ENCODE peak calls at places on chromosome 12, in five cellular contexts. E, B, S, C and Y are unnamed samples.

GRCh38 chr12:124557518-124558223 is 9.7 kb downstream of the NCOR2 start:
- DNase-seq in E (no peak), B (no peak), S (no peak), C (no peak), Y (no peak)

GRCh38 chr12:52907092-52907810 is 2.4 kb upstream of the KRT8 start:
- DNase-seq in E (no peak), B (peak), S (peak), C (no peak), Y (no peak)

GRCh38 chr12:53052419-53053222 is 2.8 kb downstream of the TNS2 start:
- DNase-seq in E (peak), B (no peak), S (no peak), C (no peak), Y (no peak)

GRCh38 chr12:111753144-111753881 is 13.4 kb upstream of the ALDH2 start:
- DNase-seq in E (peak), B (peak), S (peak), C (no peak), Y (peak)

GRCh38 chr12:130514149-130514551 is 176.5 kb downstream of the PIWIL1 start:
- DNase-seq in E (no peak), B (no peak), S (peak), C (no peak), Y (peak)

GRCh38 chr12:54046809-54047159 is 6.9 kb upstream of the HOXC4 start:
- DNase-seq in E (no peak), B (no peak), S (no peak), C (no peak), Y (no peak)

GRCh38 chr12:131557310-131557709 is 153.6 kb upstream of the SFSWAP start:
- DNase-seq in E (no peak), B (no peak), S (no peak), C (no peak), Y (no peak)

GRCh38 chr12:94152292-94153083 is 4.1 kb downstream of the PLXNC1 start:
- DNase-seq in E (no peak), B (no peak), S (no peak), C (no peak), Y (no peak)

GRCh38 chr12:64411427-64411826 is 7.2 kb downstream of the XPOT start:
- DNase-seq in E (no peak), B (no peak), S (no peak), C (no peak), Y (no peak)

GRCh38 chr12:55842681-55843429 is at the start of gene MMP19:
- DNase-seq in E (peak), B (peak), S (peak), C (no peak), Y (no peak)

GRCh38 chr12:45644521-45644920 is 85.0 kb upstream of the ARID2 start:
- DNase-seq in E (peak), B (no peak), S (no peak), C (no peak), Y (no peak)

GRCh38 chr12:88921890-88922532 is 341.7 kb upstream of the KITLG start:
- DNase-seq in E (no peak), B (peak), S (peak), C (no peak), Y (no peak)

GRCh38 chr12:9244894-9245293 is 36.7 kb upstream of the PZP start:
- DNase-seq in E (no peak), B (no peak), S (no peak), C (no peak), Y (no peak)

GRCh38 chr12:94714378-94714777 is 64.0 kb upstream of the TMCC3 start:
- DNase-seq in E (peak), B (no peak), S (no peak), C (no peak), Y (no peak)

GRCh38 chr12:25056011-25056410 is 107.1 kb upstream of the BCAT1 start:
- DNase-seq in E (no peak), B (no peak), S (no peak), C (no peak), Y (no peak)

GRCh38 chr12:12047682-12048081 is 23.1 kb upstream of the BCL2L14 start:
- DNase-seq in E (no peak), B (no peak), S (no peak), C (no peak), Y (no peak)

GRCh38 chr12:130049666-130050065 is 112.6 kb upstream of the FZD10 start:
- DNase-seq in E (no peak), B (no peak), S (peak), C (no peak), Y (no peak)

GRCh38 chr12:98127336-98127679 is 388.1 kb upstream of the TMPO start:
- DNase-seq in E (no peak), B (no peak), S (peak), C (no peak), Y (no peak)

GRCh38 chr12:124709722-124710656 is 142.6 kb upstream of the NCOR2 start:
- DNase-seq in E (peak), B (peak), S (no peak), C (no peak), Y (no peak)

GRCh38 chr12:53071591-53072551 is 7.3 kb downstream of the SPRYD3 start:
- DNase-seq in E (peak), B (no peak), S (peak), C (no peak), Y (no peak)

GRCh38 chr12:101906226-101906625 is 28.8 kb downstream of the DRAM1 start:
- DNase-seq in E (no peak), B (no peak), S (no peak), C (no peak), Y (no peak)

GRCh38 chr12:66132408-66132807 is 1.9 kb upstream of the LLPH start:
- DNase-seq in E (peak), B (no peak), S (peak), C (no peak), Y (peak)

GRCh38 chr12:47249719-47250506 is 170.2 kb upstream of the AMIGO2 start:
- DNase-seq in E (no peak), B (no peak), S (peak), C (no peak), Y (no peak)

GRCh38 chr12:212799-213526 is 994 bp downstream of the SLC6A12 start:
- DNase-seq in E (peak), B (no peak), S (no peak), C (no peak), Y (no peak)

GRCh38 chr12:28507055-28507454 is 316.8 kb downstream of the CCDC91 start:
- DNase-seq in E (peak), B (no peak), S (no peak), C (no peak), Y (no peak)

GRCh38 chr12:64990991-64991570 is 130.0 kb downstream of the WIF1 start:
- DNase-seq in E (no peak), B (no peak), S (peak), C (peak), Y (no peak)

GRCh38 chr12:12425616-12426015 is 68.7 kb downstream of the BORCS5 start:
- DNase-seq in E (peak), B (no peak), S (no peak), C (no peak), Y (no peak)

GRCh38 chr12:49673446-49674317 is 33.5 kb downstream of the FMNL3 start:
- DNase-seq in E (peak), B (peak), S (peak), C (peak), Y (peak)

GRCh38 chr12:104360988-104361707 is 57.6 kb downstream of the EID3 start:
- DNase-seq in E (peak), B (peak), S (peak), C (no peak), Y (no peak)

GRCh38 chr12:130366159-130366558 is 28.5 kb downstream of the PIWIL1 start:
- DNase-seq in E (no peak), B (no peak), S (no peak), C (no peak), Y (no peak)

GRCh38 chr12:100793182-100793581 is 1.4 kb upstream of the ANO4 start:
- DNase-seq in E (peak), B (no peak), S (peak), C (no peak), Y (no peak)

GRCh38 chr12:45762185-45763110 is 32.9 kb downstream of the ARID2 start:
- DNase-seq in E (peak), B (peak), S (peak), C (no peak), Y (no peak)

GRCh38 chr12:70484464-70484863 is 118.4 kb downstream of the KCNMB4 start:
- DNase-seq in E (no peak), B (no peak), S (no peak), C (no peak), Y (no peak)

GRCh38 chr12:122064034-122064777 is 14.3 kb upstream of the MLXIP start:
- DNase-seq in E (peak), B (peak), S (peak), C (peak), Y (peak)
- H2BK5ac ChIP-seq in E (peak), B (peak), S (peak), C (no peak), Y (peak)

GRCh38 chr12:17691369-17691768 is 398.6 kb downstream of the RERGL start:
- DNase-seq in E (no peak), B (no peak), S (peak), C (no peak), Y (no peak)
- H2BK5ac ChIP-seq in E (no peak), B (no peak), S (no peak), C (no peak), Y (no peak)

GRCh38 chr12:90828621-90829020 is 126.4 kb downstream of the CCER1 start:
- DNase-seq in E (no peak), B (no peak), S (no peak), C (no peak), Y (no peak)
- H2BK5ac ChIP-seq in E (no peak), B (no peak), S (no peak), C (no peak), Y (no peak)

DNA sequence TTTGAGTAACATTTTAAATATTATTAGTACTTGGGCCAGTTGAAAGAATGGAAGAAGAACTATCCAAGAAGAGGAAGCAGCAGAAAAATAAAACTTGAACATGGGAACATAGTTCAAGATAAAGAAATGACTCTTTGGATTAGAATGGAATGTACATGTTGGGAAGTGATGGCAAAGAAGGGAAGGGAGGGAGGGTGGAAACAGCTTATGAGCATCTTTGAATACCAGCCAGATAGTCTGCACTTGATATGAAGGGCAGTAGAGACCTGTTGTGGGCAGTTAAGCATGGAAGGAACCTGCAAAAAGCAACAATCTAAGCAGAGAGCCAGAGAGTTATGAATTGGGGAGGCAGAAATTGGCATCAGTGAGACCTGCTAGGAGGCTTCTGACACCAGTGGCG is 10.0 kb upstream of the IL22 start:
- DNase-seq in E (peak), B (no peak), S (no peak), C (no peak), Y (no peak)
- H2BK5ac ChIP-seq in E (no peak), B (no peak), S (no peak), C (no peak), Y (no peak)

GRCh38 chr12:110560048-110560447 is 23.1 kb downstream of the PPTC7 start:
- DNase-seq in E (no peak), B (peak), S (no peak), C (no peak), Y (no peak)

GRCh38 chr12:110563702-110564470 is 19.2 kb downstream of the PPTC7 start:
- DNase-seq in E (peak), B (no peak), S (no peak), C (no peak), Y (no peak)

GRCh38 chr12:110564471-110564991 is 18.6 kb downstream of the PPTC7 start:
- DNase-seq in E (no peak), B (no peak), S (no peak), C (no peak), Y (no peak)

GRCh38 chr12:110557300-110557699 is 25.8 kb downstream of the PPTC7 start:
- DNase-seq in E (no peak), B (no peak), S (no peak), C (no peak), Y (no peak)

GRCh38 chr12:110561471-110562201 is 21.5 kb downstream of the PPTC7 start:
- DNase-seq in E (no peak), B (peak), S (no peak), C (no peak), Y (no peak)
- H2BK5ac ChIP-seq in E (no peak), B (no peak), S (no peak), C (no peak), Y (no peak)

DNA sequence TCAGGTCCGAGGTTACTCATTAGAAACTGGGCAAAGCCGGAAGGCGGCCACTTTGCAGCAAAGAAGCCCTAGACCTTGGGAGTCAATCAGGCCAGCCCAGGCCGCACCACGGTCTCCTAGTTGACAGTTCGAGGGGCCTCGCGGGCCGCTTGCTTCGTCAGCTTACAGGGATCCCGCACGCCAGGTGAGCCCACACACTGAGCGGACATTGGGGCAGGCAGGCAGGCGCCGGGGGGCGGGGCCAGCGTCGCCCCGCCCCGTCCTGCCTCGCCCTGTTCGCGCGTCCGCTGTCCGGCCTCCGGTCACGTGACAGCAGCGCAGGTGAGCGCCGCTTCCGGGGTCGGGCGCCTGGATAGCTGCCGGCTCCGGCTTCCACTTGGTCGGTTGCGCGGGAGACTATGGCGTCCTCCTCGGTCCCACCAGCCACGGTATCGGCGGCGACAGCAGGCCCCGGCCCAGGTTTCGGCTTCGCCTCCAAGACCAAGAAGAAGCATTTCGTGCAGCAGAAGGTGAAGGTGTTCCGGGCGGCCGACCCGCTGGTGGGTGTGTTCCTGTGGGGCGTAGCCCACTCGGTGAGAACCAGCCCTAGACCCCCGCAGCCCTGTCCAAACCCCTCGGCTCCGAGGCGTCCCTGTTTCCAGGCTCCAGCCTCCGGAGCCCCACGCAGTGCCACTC is at the start of gene PIP4K2C:
- DNase-seq in E (peak), B (peak), S (peak), C (peak), Y (peak)
- H2BK5ac ChIP-seq in E (no peak), B (peak), S (no peak), C (no peak), Y (peak)

GRCh38 chr12:108831309-108831991 is 25.9 kb downstream of the SSH1 start:
- DNase-seq in E (no peak), B (no peak), S (no peak), C (no peak), Y (no peak)

GRCh38 chr12:108832208-108832607 is 25.2 kb downstream of the SSH1 start:
- DNase-seq in E (no peak), B (no peak), S (no peak), C (no peak), Y (no peak)

GRCh38 chr12:108833757-108834472 is 23.5 kb downstream of the SSH1 start:
- DNase-seq in E (peak), B (no peak), S (no peak), C (no peak), Y (no peak)

GRCh38 chr12:108833355-108833733 is 24.0 kb downstream of the SSH1 start:
- DNase-seq in E (peak), B (peak), S (peak), C (no peak), Y (no peak)

DNA sequence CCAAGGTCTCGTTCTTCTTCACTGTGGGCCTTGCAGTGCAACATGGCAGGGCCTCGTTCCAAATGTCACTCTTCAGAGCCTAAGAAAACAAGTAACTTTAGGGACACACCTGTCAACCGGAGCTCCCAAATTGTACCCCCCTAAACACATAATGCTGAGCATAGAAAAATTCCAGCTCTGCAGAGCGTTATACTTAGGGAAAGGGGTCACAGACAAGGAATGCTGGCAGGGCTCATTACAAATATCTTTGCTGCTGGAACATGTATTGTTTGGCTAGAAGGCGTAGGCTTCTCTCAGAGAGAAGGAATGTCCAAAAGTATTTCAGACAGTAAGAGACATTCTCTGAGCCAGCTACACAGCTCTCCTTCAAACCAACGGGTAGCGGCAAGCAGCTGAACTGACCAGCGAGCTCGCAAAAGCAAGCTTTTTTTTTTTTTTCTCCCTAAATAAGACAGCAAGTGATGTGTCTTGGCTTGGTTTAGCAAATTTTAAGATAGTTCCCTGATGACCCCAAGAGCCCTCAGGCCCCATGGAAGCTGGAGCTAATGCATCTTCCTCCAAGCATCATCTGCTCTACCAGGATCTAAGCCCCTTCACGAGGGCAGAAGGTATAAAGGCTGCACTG is 24.5 kb downstream of the SSH1 start:
- DNase-seq in E (peak), B (peak), S (peak), C (no peak), Y (no peak)
- H2BK5ac ChIP-seq in E (peak), B (peak), S (no peak), C (no peak), Y (no peak)

GRCh38 chr12:62724285-62724684 is 210.7 kb downstream of the PPM1H start:
- DNase-seq in E (no peak), B (no peak), S (no peak), C (no peak), Y (no peak)
- H2BK5ac ChIP-seq in E (peak), B (peak), S (peak), C (no peak), Y (no peak)

DNA sequence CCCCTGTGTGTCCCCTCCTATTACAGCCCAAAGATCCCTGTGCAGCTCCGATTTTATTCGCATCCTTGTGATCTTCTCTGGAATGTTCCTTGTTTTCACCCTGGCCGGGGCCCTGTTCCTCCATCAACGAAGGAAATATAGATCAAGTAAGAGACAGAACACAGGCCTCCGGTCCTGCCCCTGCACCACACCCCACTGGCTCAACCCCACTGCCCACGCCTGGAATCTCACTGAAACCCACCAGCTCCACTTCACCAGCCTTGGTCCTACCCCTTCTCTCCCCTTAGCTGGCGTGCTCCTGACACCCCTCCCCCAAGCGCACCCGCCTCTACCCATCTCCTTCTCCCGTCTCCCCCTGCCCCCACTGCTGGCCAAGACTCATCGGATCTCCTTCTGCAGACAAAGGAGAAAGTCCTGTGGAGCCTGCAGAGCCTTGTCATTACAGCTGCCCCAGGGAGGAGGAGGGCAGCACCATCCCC is 934 bp upstream of the TAPBPL start:
- DNase-seq in E (no peak), B (no peak), S (no peak), C (no peak), Y (no peak)
- H2BK5ac ChIP-seq in E (peak), B (no peak), S (peak), C (peak), Y (peak)

DNA sequence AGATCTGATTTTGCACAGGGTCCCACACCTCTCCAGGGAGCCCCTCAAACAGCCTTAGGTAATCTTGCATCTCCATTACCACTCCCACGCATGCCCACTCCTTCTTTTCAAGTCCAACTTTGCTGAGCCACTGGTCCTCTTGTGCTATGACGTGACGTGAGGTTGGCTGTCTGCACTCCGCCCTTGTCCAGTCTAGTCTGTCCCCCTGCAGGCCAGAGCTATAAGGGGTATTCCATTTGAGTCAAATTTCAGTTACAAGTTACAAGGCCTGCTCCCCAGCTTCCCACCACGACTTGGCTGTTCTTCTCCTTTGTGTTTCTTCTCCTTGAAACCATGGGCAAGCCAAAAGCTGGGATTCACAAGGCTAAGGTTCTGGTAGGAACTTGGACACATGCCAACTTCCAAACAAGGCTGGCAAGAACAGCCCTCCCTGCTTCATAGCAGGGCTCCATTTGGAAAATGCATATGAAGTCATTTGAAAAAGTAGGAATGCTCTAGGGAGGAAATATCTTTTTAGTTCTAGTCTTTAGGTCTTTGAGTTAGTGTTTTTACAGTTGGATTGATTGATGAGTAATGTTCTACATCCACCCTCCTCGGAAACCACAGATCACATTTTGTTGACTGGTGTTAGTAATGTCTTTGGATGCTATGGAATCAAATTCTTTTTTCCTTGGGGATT is 49.1 kb downstream of the KCNA1 start:
- DNase-seq in E (no peak), B (no peak), S (no peak), C (no peak), Y (no peak)
- H2BK5ac ChIP-seq in E (no peak), B (no peak), S (no peak), C (no peak), Y (no peak)